ENCODE peak calls at places on chromosomes 12 and 14, in eight cellular contexts. P, X, K, C, U, Y, Q and E are unnamed samples.

GRCh38 chr12:121404734-121405133 is 4.8 kb downstream of the RNF34 start:
- DNase-seq in C (no peak), Q (no peak), Y (no peak), K (no peak), X (no peak), P (no peak), U (no peak), E (no peak)

GRCh38 chr14:68576496-68577244 is 216.2 kb downstream of the ZFP36L1 start:
- DNase-seq in P (no peak), C (no peak), U (no peak), K (no peak), X (no peak), Y (no peak), Q (no peak), E (no peak)

GRCh38 chr14:50354527-50354926 is 42.2 kb downstream of the CDKL1 start:
- DNase-seq in P (no peak), Q (no peak), U (no peak), C (no peak), Y (no peak), K (no peak), X (no peak), E (no peak)

GRCh38 chr14:65360144-65360784 is 52.3 kb upstream of the FUT8 start:
- DNase-seq in X (no peak), C (no peak), Q (no peak), P (no peak), K (no peak), U (no peak), Y (no peak), E (no peak)

GRCh38 chr12:4958697-4959375 is 49.1 kb downstream of the KCNA1 start:
- DNase-seq in P (no peak), Q (no peak), X (no peak), U (no peak), K (no peak), C (no peak), Y (no peak), E (no peak)

GRCh38 chr14:102249041-102249440 is 55.9 kb downstream of the MOK start:
- DNase-seq in Y (no peak), Q (no peak), K (no peak), P (no peak), X (no peak), U (no peak), C (no peak), E (no peak)

GRCh38 chr14:105474478-105475268 is at the start of gene CRIP2:
- DNase-seq in Y (no peak), Q (peak), P (no peak), K (no peak), U (no peak), C (no peak), X (peak), E (no peak)

GRCh38 chr14:39431416-39432178 is 636 bp downstream of the FBXO33 start:
- DNase-seq in X (peak), K (no peak), C (no peak), Q (peak), U (no peak), P (peak), Y (peak), E (peak)

GRCh38 chr12:132275110-132275531 is 54.3 kb downstream of the GALNT9 start:
- DNase-seq in C (no peak), K (no peak), Q (no peak), X (no peak), Y (no peak), U (peak), P (no peak), E (no peak)

GRCh38 chr14:34685819-34686428 is 28.5 kb downstream of the CFL2 start:
- DNase-seq in P (no peak), K (no peak), Q (no peak), X (no peak), Y (no peak), U (no peak), C (no peak), E (no peak)

GRCh38 chr14:22311625-22312024 is 277.4 kb downstream of the DAD1 start:
- DNase-seq in P (no peak), K (no peak), Y (no peak), U (no peak), C (no peak), Q (no peak), X (no peak), E (no peak)

GRCh38 chr12:89980236-89980635 is 271.6 kb upstream of the ATP2B1 start:
- DNase-seq in Y (no peak), X (no peak), C (no peak), P (no peak), U (peak), K (no peak), Q (no peak), E (no peak)

GRCh38 chr12:42944516-42944915 is 355.0 kb upstream of the PRICKLE1 start:
- DNase-seq in P (no peak), X (no peak), U (no peak), Q (no peak), Y (no peak), C (no peak), K (no peak), E (no peak)

GRCh38 chr12:6450869-6451347 is 934 bp upstream of the TAPBPL start:
- DNase-seq in Y (peak), C (no peak), Q (peak), P (no peak), U (no peak), X (no peak), K (no peak), E (no peak)

GRCh38 chr12:75766263-75767160 is 255.1 kb upstream of the KRR1 start:
- DNase-seq in K (no peak), X (no peak), Q (no peak), C (no peak), U (no peak), Y (no peak), P (no peak), E (peak)

GRCh38 chr12:17357396-17357795 is 732.6 kb downstream of the RERGL start:
- DNase-seq in U (no peak), Y (no peak), Q (no peak), P (no peak), C (no peak), X (no peak), K (no peak), E (no peak)

GRCh38 chr12:71627438-71628002 is 36.1 kb downstream of the ZFC3H1 start:
- DNase-seq in C (no peak), X (no peak), Q (no peak), U (no peak), K (no peak), Y (no peak), P (no peak), E (no peak)

GRCh38 chr12:67593041-67593870 is 55.3 kb upstream of the DYRK2 start:
- DNase-seq in P (no peak), K (no peak), Q (no peak), C (no peak), Y (no peak), X (no peak), U (no peak), E (peak)

GRCh38 chr14:90513151-90514014 is 116.6 kb downstream of the CALM1 start:
- DNase-seq in P (no peak), U (no peak), C (peak), X (no peak), Y (peak), K (no peak), Q (peak), E (peak)

GRCh38 chr12:113341535-113341934 is 6.6 kb upstream of the SLC8B1 start:
- DNase-seq in K (no peak), X (no peak), P (no peak), Y (no peak), U (no peak), C (no peak), Q (no peak), E (no peak)

GRCh38 chr14:28494196-28494595 is 272.4 kb upstream of the FOXG1 start:
- DNase-seq in X (no peak), K (no peak), P (no peak), U (no peak), Y (no peak), C (no peak), Q (no peak), E (peak)

GRCh38 chr14:96139879-96140278 is 64.8 kb upstream of the BDKRB2 start:
- DNase-seq in C (no peak), K (no peak), Y (no peak), X (no peak), U (no peak), Q (no peak), P (no peak), E (no peak)

GRCh38 chr12:112112423-112113132 is 4.0 kb upstream of the NAA25 start:
- DNase-seq in Q (no peak), K (no peak), U (no peak), P (no peak), Y (no peak), X (no peak), C (no peak), E (peak)

GRCh38 chr14:65069874-65070709 is 32.2 kb downstream of the MAX start:
- DNase-seq in Y (no peak), P (no peak), U (no peak), Q (no peak), C (no peak), K (no peak), X (no peak), E (no peak)

GRCh38 chr12:21819236-21819635 is 44.7 kb upstream of the KCNJ8 start:
- DNase-seq in X (no peak), Q (no peak), K (no peak), U (no peak), P (no peak), Y (no peak), C (no peak), E (no peak)

GRCh38 chr12:88108021-88108420 is 33.9 kb downstream of the CEP290 start:
- DNase-seq in X (no peak), K (no peak), Y (no peak), P (no peak), C (no peak), U (no peak), Q (no peak), E (no peak)

GRCh38 chr12:108390495-108391203 is 51.5 kb upstream of the CMKLR1 start:
- DNase-seq in Q (no peak), Y (no peak), U (no peak), X (no peak), C (no peak), K (no peak), P (no peak), E (no peak)

GRCh38 chr12:4274960-4275868 is 1.7 kb downstream of the CCND2 start:
- DNase-seq in X (no peak), P (peak), U (no peak), K (no peak), C (no peak), Y (no peak), Q (no peak), E (no peak)

GRCh38 chr12:131102493-131102931 is 148.8 kb downstream of the ADGRD1 start:
- DNase-seq in K (no peak), U (no peak), X (no peak), Y (peak), C (no peak), Q (no peak), P (no peak), E (no peak)

GRCh38 chr12:107126688-107127481 is 33.5 kb upstream of the CRY1 start:
- DNase-seq in X (no peak), C (no peak), P (no peak), U (no peak), Y (no peak), K (no peak), Q (peak), E (no peak)

GRCh38 chr12:48446372-48446771 is 26.0 kb upstream of the ANP32D start:
- DNase-seq in Y (no peak), C (no peak), X (no peak), K (no peak), Q (no peak), U (no peak), P (peak), E (no peak)

GRCh38 chr12:115709410-115710065 is 568.0 kb downstream of the MED13L start:
- DNase-seq in C (no peak), Q (no peak), Y (peak), K (no peak), U (no peak), X (no peak), P (no peak), E (no peak)

GRCh38 chr12:128531153-128531552 is 264.2 kb downstream of the TMEM132C start:
- DNase-seq in Q (no peak), Y (no peak), K (no peak), P (no peak), X (no peak), C (no peak), U (no peak), E (no peak)

GRCh38 chr14:55752580-55753365 is 172.8 kb downstream of the KTN1 start:
- DNase-seq in Y (no peak), Q (no peak), P (no peak), X (no peak), K (peak), U (peak), C (no peak), E (peak)